ENCODE peak calls at places on chromosomes 4 and X, in seven cellular contexts. Y, S, Q, K, R, L and G are unnamed samples.

GRCh38 chr4:40466789-40467188 is 131.7 kb downstream of the CHRNA9 start:
- DNase-seq in Y (no peak), S (no peak), Q (no peak), K (no peak), R (no peak), L (no peak), G (no peak)

GRCh38 chrX:85107407-85107806 is 103.7 kb downstream of the APOOL start:
- DNase-seq in Y (no peak), S (no peak), Q (no peak), K (no peak), R (no peak), L (no peak), G (no peak)

GRCh38 chrX:115588180-115588579 is 27.2 kb downstream of the PLS3 start:
- DNase-seq in Y (no peak), S (no peak), Q (no peak), K (no peak), R (no peak), L (no peak), G (no peak)

GRCh38 chr4:5746829-5747745 is 36.1 kb downstream of the EVC start:
- DNase-seq in Y (no peak), S (no peak), Q (no peak), K (no peak), R (no peak), L (no peak), G (no peak)

GRCh38 chrX:118730500-118731247 is 3.3 kb downstream of the IL13RA1 start:
- DNase-seq in Y (no peak), S (no peak), Q (no peak), K (no peak), R (no peak), L (no peak), G (no peak)

GRCh38 chrX:69993494-69993893 is 56.2 kb downstream of the AWAT2 start:
- DNase-seq in Y (no peak), S (no peak), Q (no peak), K (no peak), R (no peak), L (no peak), G (no peak)

GRCh38 chr4:172900880-172901279 is 267.7 kb upstream of the GALNT7 start:
- DNase-seq in Y (no peak), S (no peak), Q (no peak), K (no peak), R (no peak), L (no peak), G (no peak)

GRCh38 chrX:53440631-53441517 is 6.7 kb upstream of the HSD17B10 start:
- DNase-seq in Y (peak; percentile 27), S (no peak), Q (peak; percentile 20), K (peak; percentile 47), R (no peak), L (no peak), G (no peak)

GRCh38 chr4:138697771-138698170 is 317.8 kb upstream of the NOCT start:
- DNase-seq in Y (no peak), S (no peak), Q (no peak), K (no peak), R (no peak), L (no peak), G (no peak)

GRCh38 chr4:102263024-102263787 is 82.1 kb downstream of the SLC39A8 start:
- DNase-seq in Y (peak; percentile 48), S (peak; percentile 20), Q (peak; percentile 41), K (no peak), R (no peak), L (peak; percentile 51), G (peak; percentile 67)

GRCh38 chr4:100609810-100610209 is 92.0 kb upstream of the EMCN start:
- DNase-seq in Y (no peak), S (no peak), Q (no peak), K (no peak), R (no peak), L (no peak), G (no peak)

GRCh38 chr4:105657117-105657765 is 51.2 kb downstream of the INTS12 start:
- DNase-seq in Y (no peak), S (no peak), Q (no peak), K (no peak), R (no peak), L (no peak), G (no peak)

GRCh38 chrX:46666831-46667230 is 92.1 kb downstream of the SLC9A7 start:
- DNase-seq in Y (no peak), S (no peak), Q (no peak), K (no peak), R (no peak), L (no peak), G (no peak)

GRCh38 chrX:133373366-133374079 is 41.8 kb downstream of the GPC4 start:
- DNase-seq in Y (no peak), S (no peak), Q (no peak), K (no peak), R (no peak), L (no peak), G (no peak)

GRCh38 chr4:51842167-51842553 is 793 bp upstream of the DCUN1D4 start:
- DNase-seq in Y (peak; percentile 47), S (no peak), Q (no peak), K (no peak), R (no peak), L (no peak), G (no peak)

GRCh38 chrX:46770817-46771163 is 11.9 kb upstream of the SLC9A7 start:
- DNase-seq in Y (no peak), S (no peak), Q (no peak), K (no peak), R (no peak), L (no peak), G (no peak)

GRCh38 chr4:70838400-70838971 is 1.2 kb downstream of the GRSF1 start:
- DNase-seq in Y (peak; percentile 49), S (peak; percentile 17), Q (no peak), K (no peak), R (no peak), L (no peak), G (no peak)

GRCh38 chrX:110541266-110541665 is 182.6 kb downstream of the RTL9 start:
- DNase-seq in Y (no peak), S (no peak), Q (no peak), K (no peak), R (no peak), L (no peak), G (no peak)

GRCh38 chr4:142728209-142728608 is 117.9 kb downstream of the INPP4B start:
- DNase-seq in Y (no peak), S (no peak), Q (no peak), K (no peak), R (no peak), L (no peak), G (no peak)

GRCh38 chrX:139967300-139967699 is 2.0 kb upstream of the CXorf66 start:
- DNase-seq in Y (peak; percentile 15), S (peak; percentile 20), Q (peak; percentile 9), K (no peak), R (no peak), L (no peak), G (no peak)

GRCh38 chr4:103996059-103996458 is 276.3 kb upstream of the TACR3 start:
- DNase-seq in Y (no peak), S (no peak), Q (no peak), K (no peak), R (no peak), L (peak; percentile 56), G (no peak)

GRCh38 chr4:134691915-134692314 is 490.3 kb upstream of the PABPC4L start:
- DNase-seq in Y (no peak), S (no peak), Q (no peak), K (no peak), R (no peak), L (no peak), G (no peak)

DNA sequence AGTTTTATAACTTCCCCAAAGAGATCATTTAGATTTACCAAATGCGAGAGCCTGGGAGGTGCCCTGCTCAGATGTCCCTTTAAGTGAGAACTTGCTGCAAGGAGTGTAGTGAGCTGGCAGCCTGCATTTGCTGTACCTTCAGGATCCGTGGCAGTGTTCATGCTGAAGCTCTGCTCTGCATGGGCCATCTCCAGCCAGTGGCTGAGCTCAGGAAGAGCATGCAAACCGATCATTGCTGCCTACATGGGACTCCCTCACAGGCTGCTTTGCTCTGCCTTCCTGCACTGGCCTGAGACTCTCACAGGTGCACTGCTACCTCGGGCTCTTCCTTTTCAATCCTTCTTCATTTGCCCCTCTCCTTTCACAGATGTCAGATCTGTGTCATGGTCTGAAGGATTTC is 152.0 kb upstream of the SFRP2 start:
- DNase-seq in Y (no peak), S (no peak), Q (no peak), K (no peak), R (no peak), L (no peak), G (peak; percentile 2)
- TF ChIP-seq JUND in Y (no peak), S (no peak), Q (no peak), K (no peak), R (no peak), L (no peak), G (no peak)

GRCh38 chr4:1221155-1221870 is 27.6 kb downstream of the CTBP1 start:
- DNase-seq in Y (no peak), S (no peak), Q (no peak), K (no peak), R (no peak), L (no peak), G (no peak)

GRCh38 chr4:1217366-1217765 is 31.6 kb downstream of the CTBP1 start:
- DNase-seq in Y (no peak), S (no peak), Q (no peak), K (no peak), R (no peak), L (no peak), G (no peak)

GRCh38 chr4:1220566-1220965 is 28.4 kb downstream of the CTBP1 start:
- DNase-seq in Y (no peak), S (no peak), Q (no peak), K (no peak), R (no peak), L (no peak), G (no peak)

GRCh38 chr4:1218892-1219552 is 29.9 kb downstream of the CTBP1 start:
- DNase-seq in Y (no peak), S (no peak), Q (no peak), K (no peak), R (peak; percentile 92), L (no peak), G (no peak)

GRCh38 chr4:1219553-1219950 is 29.4 kb downstream of the CTBP1 start:
- DNase-seq in Y (no peak), S (no peak), Q (no peak), K (no peak), R (no peak), L (no peak), G (no peak)
- TF ChIP-seq JUND in Y (no peak), S (no peak), Q (no peak), K (no peak), R (no peak), L (no peak), G (no peak)

GRCh38 chrX:19791562-19791961 is 95.8 kb downstream of the SH3KBP1 start:
- DNase-seq in Y (no peak), S (no peak), Q (no peak), K (no peak), R (no peak), L (no peak), G (no peak)
- TF ChIP-seq JUND in Y (no peak), S (no peak), Q (no peak), K (no peak), R (no peak), L (no peak), G (no peak)

GRCh38 chr4:98653890-98654867 is 4.2 kb downstream of the TSPAN5 start:
- DNase-seq in Y (no peak), S (no peak), Q (no peak), K (no peak), R (no peak), L (peak; percentile 64), G (no peak)
- TF ChIP-seq JUND in Y (peak; percentile 77), S (no peak), Q (no peak), K (no peak), R (no peak), L (no peak), G (no peak)

GRCh38 chr4:1532549-1533395 is 126.5 kb upstream of the NKX1-1 start:
- DNase-seq in Y (no peak), S (no peak), Q (no peak), K (no peak), R (no peak), L (no peak), G (no peak)
- TF ChIP-seq JUND in Y (no peak), S (no peak), Q (no peak), K (no peak), R (no peak), L (no peak), G (no peak)